ENCODE peak calls at places on chromosomes 1 and 21, in seven cellular contexts. J, M, Q, B, T, L and Y are unnamed samples.

GRCh38 chr1:164611754-164612642 is 53.0 kb downstream of the PBX1 start:
- DNase-seq in J (peak; percentile 33), M (peak; percentile 72), Q (peak; percentile 85), B (peak; percentile 31), T (peak; percentile 84), L (no peak), Y (no peak)

GRCh38 chr1:83839566-83840173 is 159.3 kb downstream of the TTLL7 start:
- DNase-seq in J (no peak), M (peak; percentile 86), Q (no peak), B (no peak), T (no peak), L (no peak), Y (no peak)

GRCh38 chr1:236354330-236355147 is 39.5 kb upstream of the EDARADD start:
- DNase-seq in J (no peak), M (peak; percentile 9), Q (no peak), B (no peak), T (peak; percentile 54), L (no peak), Y (no peak)

GRCh38 chr1:36350659-36351171 is 27.3 kb upstream of the EVA1B start:
- DNase-seq in J (no peak), M (peak; percentile 71), Q (no peak), B (no peak), T (peak; percentile 79), L (no peak), Y (no peak)

GRCh38 chr21:34073749-34074282 is 438 bp downstream of the MRPS6 start:
- DNase-seq in J (peak; percentile 25), M (no peak), Q (peak; percentile 45), B (peak; percentile 53), T (no peak), L (no peak), Y (no peak)

GRCh38 chr1:244306544-244306943 is 145.2 kb downstream of the ADSS2 start:
- DNase-seq in J (no peak), M (no peak), Q (no peak), B (no peak), T (no peak), L (no peak), Y (no peak)

GRCh38 chr1:22952694-22953391 is 19.8 kb downstream of the LACTBL1 start:
- DNase-seq in J (no peak), M (no peak), Q (no peak), B (no peak), T (no peak), L (peak; percentile 68), Y (no peak)

GRCh38 chr21:42358261-42358660 is 7.5 kb upstream of the TFF2 start:
- DNase-seq in J (no peak), M (no peak), Q (no peak), B (no peak), T (no peak), L (no peak), Y (no peak)

GRCh38 chr1:183370399-183371058 is 47.7 kb downstream of the NMNAT2 start:
- DNase-seq in J (no peak), M (no peak), Q (peak; percentile 75), B (no peak), T (no peak), L (no peak), Y (no peak)

GRCh38 chr1:63611231-63611630 is 18.0 kb downstream of the PGM1 start:
- DNase-seq in J (no peak), M (peak; percentile 11), Q (no peak), B (no peak), T (no peak), L (no peak), Y (no peak)

GRCh38 chr1:6614019-6614952 is 755 bp downstream of the PHF13 start:
- DNase-seq in J (peak; percentile 50), M (no peak), Q (peak; percentile 68), B (peak; percentile 79), T (no peak), L (no peak), Y (no peak)

GRCh38 chr1:6613361-6614018 is at the start of gene PHF13:
- DNase-seq in J (peak; percentile 100), M (peak; percentile 99), Q (peak; percentile 100), B (peak; percentile 100), T (peak; percentile 99), L (peak; percentile 100), Y (peak; percentile 96)

GRCh38 chr1:6614953-6615785 is 1.6 kb downstream of the PHF13 start:
- DNase-seq in J (no peak), M (no peak), Q (peak; percentile 23), B (no peak), T (no peak), L (no peak), Y (no peak)

DNA sequence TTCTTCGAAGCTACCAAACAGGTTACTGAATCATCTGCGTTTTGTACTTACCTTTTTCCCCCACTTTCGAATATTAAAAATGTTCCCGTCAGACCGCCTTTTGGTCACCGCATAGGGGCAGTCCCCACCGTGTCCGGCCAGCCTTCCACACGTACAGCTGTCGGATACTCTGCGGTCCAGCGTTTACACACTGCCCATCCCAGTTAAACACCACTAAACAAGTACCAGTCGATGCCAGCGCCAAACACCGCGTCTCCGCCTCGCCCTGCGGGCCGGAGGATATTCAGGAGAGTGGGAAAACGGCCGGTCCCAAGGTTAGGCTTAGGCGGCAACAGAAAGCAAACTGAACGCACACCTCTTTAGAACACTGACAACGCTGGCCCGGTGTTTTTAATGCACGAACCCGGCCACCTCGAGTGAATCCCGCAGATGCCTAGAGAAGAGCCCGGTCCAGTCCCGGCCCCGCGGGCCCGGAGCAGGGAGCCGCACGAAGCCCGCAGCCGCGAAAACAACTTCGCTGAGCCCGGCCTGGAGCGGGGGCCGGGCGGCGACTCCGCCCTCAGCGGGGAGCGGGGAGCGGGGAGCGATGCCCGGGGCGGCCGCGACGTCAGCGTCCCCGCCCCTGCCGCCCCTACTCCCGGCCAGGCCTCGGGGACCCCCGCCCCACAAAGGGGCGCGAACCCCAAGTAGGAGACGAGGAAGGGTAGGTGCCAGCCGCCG is 730 bp upstream of the PHF13 start:
- DNase-seq in J (peak; percentile 34), M (peak; percentile 31), Q (peak; percentile 64), B (peak; percentile 65), T (peak; percentile 27), L (no peak), Y (peak; percentile 33)
- TF ChIP-seq CTCF in J (no peak), M (no peak), Q (no peak), B (no peak), T (no peak), L (peak; percentile 37), Y (no peak)

GRCh38 chr1:20365421-20366075 is 74.9 kb downstream of the VWA5B1 start:
- DNase-seq in J (no peak), M (no peak), Q (no peak), B (no peak), T (no peak), L (no peak), Y (no peak)

GRCh38 chr1:20366076-20366765 is 75.5 kb downstream of the VWA5B1 start:
- DNase-seq in J (no peak), M (peak; percentile 62), Q (peak; percentile 65), B (peak; percentile 50), T (no peak), L (no peak), Y (no peak)

GRCh38 chr1:20368866-20369545 is 78.3 kb downstream of the VWA5B1 start:
- DNase-seq in J (no peak), M (no peak), Q (no peak), B (no peak), T (no peak), L (no peak), Y (no peak)

GRCh38 chr1:20367626-20368025 is 77.0 kb downstream of the VWA5B1 start:
- DNase-seq in J (no peak), M (no peak), Q (no peak), B (no peak), T (no peak), L (no peak), Y (no peak)

DNA sequence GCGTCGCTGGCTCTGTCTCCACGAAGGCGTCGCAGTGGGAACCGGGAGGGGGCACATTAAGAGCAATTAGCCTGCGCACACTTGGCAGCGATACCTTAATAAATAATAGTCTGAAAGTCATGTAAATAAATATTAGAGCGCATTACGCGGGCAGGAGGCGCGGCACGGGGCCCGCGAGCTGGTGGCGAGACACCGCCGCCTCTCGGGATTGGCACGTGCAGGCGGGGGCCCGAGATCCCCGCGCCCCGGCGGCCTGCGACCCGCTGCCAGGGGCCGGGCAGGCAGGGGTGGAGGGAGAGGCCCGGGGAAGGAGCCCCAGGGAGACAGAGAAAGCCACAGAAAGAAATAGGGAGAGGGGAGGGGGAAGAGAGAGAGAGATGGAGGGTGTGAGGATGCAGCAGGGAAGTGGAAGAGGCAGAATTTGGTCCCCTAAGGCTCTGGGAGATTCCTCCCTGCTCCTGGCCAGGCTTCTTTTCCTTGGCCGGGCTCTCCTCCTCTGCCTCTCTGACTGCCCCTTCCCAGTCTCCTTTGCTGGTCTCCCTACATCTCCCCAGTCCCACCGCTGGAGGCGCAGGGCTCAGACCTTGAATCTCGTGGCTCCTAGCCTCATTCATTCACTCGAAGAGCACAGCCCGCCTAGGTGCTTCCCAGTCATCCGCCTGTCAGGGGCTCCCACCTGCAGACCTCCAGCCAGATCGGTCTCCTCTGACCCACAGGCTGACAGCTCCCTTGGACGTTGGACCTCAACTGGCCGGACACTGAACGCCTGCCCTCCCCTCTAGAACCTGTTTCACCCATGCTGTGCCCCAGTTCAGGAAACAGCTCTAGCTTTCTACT is 76.3 kb downstream of the VWA5B1 start:
- DNase-seq in J (peak; percentile 43), M (peak; percentile 58), Q (peak; percentile 54), B (peak; percentile 32), T (peak; percentile 25), L (no peak), Y (no peak)
- TF ChIP-seq CTCF in J (peak; percentile 69), M (peak; percentile 66), Q (no peak), B (peak; percentile 55), T (peak; percentile 88), L (peak; percentile 73), Y (no peak)

DNA sequence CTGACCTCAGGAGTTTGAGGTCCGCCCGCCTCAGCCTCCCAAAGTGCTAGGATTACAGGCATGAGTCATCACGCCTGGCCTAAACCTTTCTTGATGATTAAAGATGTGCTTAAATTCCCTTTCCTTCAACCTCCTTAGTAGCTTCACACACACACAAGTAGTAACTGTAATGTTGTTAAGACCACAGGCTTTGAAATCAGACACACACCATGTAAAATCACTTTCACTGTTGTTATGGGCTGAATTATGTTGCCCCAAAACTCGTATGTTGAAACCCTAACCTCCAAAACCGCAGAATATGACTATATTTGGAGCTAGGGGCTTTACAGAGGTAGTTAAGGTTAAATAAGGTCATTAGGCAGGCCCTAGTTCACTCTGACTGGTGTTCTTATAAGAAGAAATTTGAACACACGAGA is 180.2 kb downstream of the NR5A2 start:
- DNase-seq in J (no peak), M (peak; percentile 49), Q (no peak), B (no peak), T (peak; percentile 4), L (no peak), Y (no peak)
- TF ChIP-seq CTCF in J (no peak), M (no peak), Q (no peak), B (no peak), T (no peak), L (no peak), Y (no peak)

GRCh38 chr1:5828322-5828935 is 163.8 kb downstream of the NPHP4 start:
- DNase-seq in J (no peak), M (no peak), Q (no peak), B (no peak), T (no peak), L (peak; percentile 62), Y (no peak)

GRCh38 chr1:5832916-5833895 is 159.0 kb downstream of the NPHP4 start:
- DNase-seq in J (no peak), M (no peak), Q (no peak), B (no peak), T (no peak), L (no peak), Y (no peak)

GRCh38 chr1:5831600-5832335 is 160.5 kb downstream of the NPHP4 start:
- DNase-seq in J (no peak), M (no peak), Q (no peak), B (no peak), T (no peak), L (no peak), Y (no peak)

GRCh38 chr1:5829414-5829813 is 162.8 kb downstream of the NPHP4 start:
- DNase-seq in J (no peak), M (no peak), Q (no peak), B (no peak), T (no peak), L (peak; percentile 20), Y (no peak)

GRCh38 chr1:5830771-5831599 is 161.2 kb downstream of the NPHP4 start:
- DNase-seq in J (no peak), M (no peak), Q (no peak), B (no peak), T (no peak), L (no peak), Y (no peak)
- TF ChIP-seq CTCF in J (peak; percentile 50), M (no peak), Q (no peak), B (no peak), T (no peak), L (no peak), Y (no peak)